ENCODE peak calls at places on chromosomes 4 and X, in nine cellular contexts. V, Q, D, T, A, K, E, S and B are unnamed samples.

GRCh38 chrX:66004928-66005831 is 34.7 kb downstream of the VSIG4 start:
- DNase-seq in V (no peak), S (no peak), Q (no peak), T (no peak), E (no peak), A (no peak), K (no peak), D (no peak), B (no peak)

GRCh38 chr4:38322709-38323108 is 341.3 kb upstream of the KLF3 start:
- DNase-seq in D (no peak), V (no peak), S (no peak), Q (no peak), A (no peak), T (peak), K (no peak), E (no peak), B (no peak)

GRCh38 chr4:89171176-89171575 is 59.8 kb downstream of the TIGD2 start:
- DNase-seq in E (no peak), Q (no peak), V (no peak), A (no peak), T (no peak), S (no peak), K (no peak), D (no peak), B (no peak)

GRCh38 chr4:105765690-105766407 is 57.3 kb downstream of the GSTCD start:
- DNase-seq in E (peak), T (peak), D (no peak), V (no peak), S (no peak), Q (no peak), K (no peak), A (no peak), B (no peak)

GRCh38 chr4:81032174-81032551 is 1.7 kb downstream of the BMP3 start:
- DNase-seq in Q (no peak), A (no peak), K (no peak), E (no peak), D (no peak), T (no peak), S (no peak), V (no peak), B (no peak)

GRCh38 chr4:139184129-139184528 is 7.1 kb upstream of the ELF2 start:
- DNase-seq in T (no peak), Q (no peak), D (no peak), S (no peak), E (no peak), A (no peak), K (no peak), V (no peak), B (no peak)

GRCh38 chr4:5784960-5785611 is 74.1 kb downstream of the EVC start:
- DNase-seq in A (peak), S (no peak), D (no peak), E (no peak), K (no peak), V (no peak), Q (no peak), T (no peak), B (peak)

GRCh38 chr4:104425948-104426347 is 68.7 kb downstream of the CXXC4 start:
- DNase-seq in D (no peak), A (no peak), Q (no peak), E (no peak), S (no peak), V (no peak), K (no peak), T (no peak), B (no peak)

GRCh38 chrX:49276671-49277519 is 7.3 kb downstream of the PPP1R3F start:
- DNase-seq in Q (peak), A (peak), E (no peak), K (no peak), S (no peak), V (no peak), D (no peak), T (no peak), B (no peak)

GRCh38 chr4:87054900-87055299 is 120.1 kb downstream of the AFF1 start:
- DNase-seq in T (no peak), A (no peak), S (no peak), Q (no peak), K (peak), D (no peak), E (no peak), V (no peak), B (no peak)

GRCh38 chrX:140141444-140142029 is 176.2 kb upstream of the CXorf66 start:
- DNase-seq in K (no peak), D (peak), E (peak), A (no peak), T (peak), V (peak), S (no peak), Q (peak), B (no peak)

GRCh38 chr4:162232349-162232748 is 68.5 kb upstream of the FSTL5 start:
- DNase-seq in A (no peak), S (no peak), Q (no peak), V (no peak), D (no peak), T (no peak), E (no peak), K (no peak), B (no peak)

GRCh38 chr4:152500308-152500707 is 35.6 kb downstream of the FBXW7 start:
- DNase-seq in S (no peak), K (no peak), D (no peak), T (no peak), V (no peak), Q (no peak), E (no peak), A (no peak), B (no peak)

GRCh38 chr4:94356444-94356843 is 13.8 kb upstream of the HPGDS start:
- DNase-seq in A (no peak), K (no peak), T (no peak), E (no peak), S (no peak), V (no peak), D (no peak), Q (no peak), B (no peak)

GRCh38 chrX:122579036-122579435 is 605.0 kb upstream of the GRIA3 start:
- DNase-seq in V (no peak), D (no peak), T (no peak), E (no peak), Q (no peak), K (no peak), S (no peak), A (no peak), B (no peak)

GRCh38 chr4:12827966-12828365 is 656.2 kb downstream of the RAB28 start:
- DNase-seq in D (no peak), T (no peak), Q (no peak), K (no peak), E (no peak), S (no peak), V (no peak), A (no peak), B (no peak)

GRCh38 chr4:138055890-138056289 is 186.3 kb downstream of the SLC7A11 start:
- DNase-seq in A (no peak), E (no peak), D (no peak), K (no peak), Q (no peak), S (no peak), T (no peak), V (no peak), B (no peak)

GRCh38 chr4:71907782-71908181 is 123.9 kb upstream of the GC start:
- DNase-seq in S (no peak), A (no peak), T (no peak), Q (no peak), V (peak), E (no peak), K (no peak), D (no peak), B (no peak)

GRCh38 chr4:147157860-147158701 is 212.4 kb upstream of the TTC29 start:
- DNase-seq in T (no peak), Q (peak), V (peak), A (no peak), E (peak), S (peak), K (no peak), D (peak), B (no peak)

GRCh38 chr4:7367894-7368293 is 66.8 kb downstream of the PSAPL1 start:
- DNase-seq in Q (no peak), V (no peak), S (no peak), T (no peak), D (no peak), E (no peak), A (peak), K (no peak), B (no peak)

GRCh38 chr4:151165205-151166000 is 66.0 kb downstream of the RPS3A start:
- DNase-seq in E (no peak), Q (no peak), V (no peak), T (no peak), D (no peak), S (no peak), K (no peak), A (no peak), B (no peak)

GRCh38 chrX:39205467-39205866 is 404.2 kb downstream of the MID1IP1 start:
- DNase-seq in A (no peak), E (no peak), S (no peak), D (no peak), Q (no peak), T (no peak), K (no peak), V (no peak), B (no peak)

GRCh38 chr4:118712872-118713271 is 27.7 kb downstream of the METTL14 start:
- DNase-seq in D (no peak), V (no peak), Q (no peak), E (no peak), S (no peak), K (no peak), T (no peak), A (no peak), B (no peak)

GRCh38 chr4:168264903-168265302 is 53.6 kb downstream of the DDX60 start:
- DNase-seq in K (no peak), V (no peak), E (no peak), T (no peak), A (no peak), D (no peak), S (no peak), Q (no peak), B (no peak)

GRCh38 chrX:3191186-3191585 is 149.9 kb downstream of the ARSF start:
- DNase-seq in D (no peak), T (no peak), S (no peak), Q (no peak), A (no peak), V (no peak), E (no peak), K (no peak), B (no peak)

GRCh38 chrX:133956570-133957340 is 28.6 kb downstream of the GPC3 start:
- DNase-seq in A (no peak), S (no peak), D (no peak), V (no peak), K (no peak), E (no peak), Q (no peak), T (no peak), B (no peak)

GRCh38 chr4:145988628-145989027 is 50.0 kb upstream of the ZNF827 start:
- DNase-seq in Q (no peak), K (no peak), S (no peak), A (no peak), V (no peak), E (no peak), D (no peak), T (no peak), B (no peak)

GRCh38 chrX:12013220-12013619 is 125.1 kb upstream of the FRMPD4 start:
- DNase-seq in V (no peak), A (no peak), S (no peak), Q (no peak), E (no peak), T (no peak), D (no peak), K (no peak), B (no peak)

GRCh38 chr4:80134936-80135701 is 62.1 kb upstream of the ANTXR2 start:
- DNase-seq in E (no peak), K (no peak), V (no peak), T (no peak), Q (no peak), D (no peak), A (no peak), S (no peak), B (no peak)

GRCh38 chr4:82555279-82555678 is 6.5 kb downstream of the TMEM150C start:
- DNase-seq in Q (no peak), T (no peak), K (no peak), V (no peak), E (no peak), D (peak), S (no peak), A (no peak), B (no peak)

DNA sequence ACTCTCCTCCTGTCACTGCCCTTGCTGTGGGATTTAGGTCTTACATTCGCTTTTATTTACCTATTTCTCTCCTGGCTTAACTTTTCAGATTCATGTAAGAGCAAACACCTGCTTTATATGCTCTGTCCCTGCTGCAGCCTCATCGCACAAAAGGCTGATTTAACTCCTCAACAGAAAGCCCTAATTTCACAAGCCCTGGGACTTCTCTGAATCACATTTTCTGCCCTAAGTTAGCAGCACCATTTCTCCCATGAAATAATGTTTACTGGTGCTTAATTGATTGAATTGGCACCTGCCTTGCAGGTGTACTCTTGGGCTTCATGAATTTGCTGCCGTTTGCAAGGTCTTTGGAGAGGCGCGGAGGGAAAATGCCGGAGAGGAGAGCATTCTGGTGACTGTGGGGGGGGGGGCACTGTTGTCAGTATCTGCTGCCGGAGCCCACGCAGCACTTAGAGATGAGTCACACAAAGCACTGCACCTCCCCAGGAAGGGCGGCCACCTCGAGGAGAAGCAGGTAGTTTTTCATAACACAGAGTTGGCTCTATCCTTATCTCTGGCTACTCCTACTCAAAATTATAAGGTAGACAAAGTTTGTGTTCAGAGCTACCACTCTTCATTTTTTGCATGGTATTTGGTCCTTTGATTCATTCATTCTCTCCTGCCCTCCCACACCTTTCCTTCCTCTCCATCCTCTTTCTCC is 76.4 kb upstream of the SCOC start:
- DNase-seq in D (no peak), E (no peak), K (no peak), T (peak), V (no peak), A (no peak), Q (no peak), S (no peak), B (no peak)
- TF ChIP-seq EP300 in D (no peak), E (no peak), K (no peak), T (no peak), V (no peak), A (no peak), Q (no peak), S (no peak), B (no peak)

GRCh38 chrX:153905481-153906095 is 1.1 kb downstream of the AVPR2 start:
- DNase-seq in D (peak), T (no peak), Q (no peak), V (no peak), E (no peak), A (no peak), S (peak), K (no peak), B (no peak)
- TF ChIP-seq POLR2AphosphoS5 in D (no peak), T (no peak), Q (no peak), V (no peak), E (no peak), A (no peak), S (no peak), K (no peak), B (no peak)

GRCh38 chrX:150036641-150037040 is 98.3 kb upstream of the EOLA2 start:
- DNase-seq in V (no peak), T (no peak), D (no peak), A (no peak), S (no peak), Q (no peak), K (no peak), E (no peak), B (no peak)

GRCh38 chrX:150034788-150035187 is 96.5 kb upstream of the EOLA2 start:
- DNase-seq in T (no peak), D (no peak), S (no peak), E (no peak), Q (no peak), V (no peak), K (no peak), A (no peak), B (no peak)

GRCh38 chrX:150037041-150037440 is 98.8 kb upstream of the EOLA2 start:
- DNase-seq in T (no peak), V (no peak), E (peak), D (no peak), Q (no peak), S (no peak), K (no peak), A (no peak), B (no peak)

GRCh38 chrX:150035531-150035930 is 97.2 kb upstream of the EOLA2 start:
- DNase-seq in S (no peak), D (no peak), A (no peak), K (no peak), T (no peak), V (no peak), Q (no peak), E (no peak), B (no peak)

GRCh38 chrX:150036181-150036580 is 97.9 kb upstream of the EOLA2 start:
- DNase-seq in S (no peak), Q (no peak), V (peak), K (no peak), E (peak), T (no peak), A (no peak), D (peak), B (no peak)
- TF ChIP-seq EP300 in S (no peak), Q (no peak), V (no peak), K (no peak), E (no peak), T (no peak), A (no peak), D (no peak), B (no peak)

DNA sequence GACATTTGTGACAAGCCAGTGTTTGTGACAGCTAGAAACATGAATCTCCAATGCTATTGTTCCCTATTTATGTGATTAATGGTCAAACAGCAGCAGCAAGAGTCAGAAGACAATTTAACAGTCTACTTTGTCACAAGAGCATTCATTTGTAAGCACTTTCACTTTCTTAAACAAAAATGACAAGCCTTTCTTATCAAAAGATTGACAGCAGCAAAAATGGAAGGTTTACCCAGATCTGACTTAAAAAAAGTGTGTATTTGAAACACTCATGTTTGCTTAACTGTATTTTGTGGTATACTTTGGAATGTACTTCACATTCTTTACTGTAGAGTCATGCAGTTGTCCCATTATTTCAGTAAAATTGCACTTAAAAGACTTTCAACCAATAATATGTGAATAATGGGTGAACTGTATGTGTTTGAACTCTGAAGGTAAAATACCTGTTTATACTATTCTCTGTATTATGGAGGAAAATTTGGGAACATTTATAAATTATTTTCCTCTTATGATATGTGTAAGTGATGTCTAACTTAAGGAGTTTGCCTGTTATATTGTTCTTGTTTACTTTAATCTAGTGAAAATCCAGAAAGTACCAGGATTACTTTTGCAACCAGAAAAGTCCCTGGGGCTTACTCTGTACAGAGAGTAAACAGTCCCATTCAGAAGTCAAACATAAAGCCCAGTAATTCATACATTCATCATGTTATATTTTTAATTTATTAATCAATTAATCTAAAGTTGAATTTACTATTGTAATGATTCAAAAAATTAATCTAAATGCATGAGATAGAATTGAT is 314.9 kb upstream of the TRAM1L1 start:
- DNase-seq in S (no peak), D (no peak), Q (no peak), V (no peak), A (no peak), E (peak), K (no peak), T (no peak), B (no peak)
- TF ChIP-seq POLR2AphosphoS5 in S (no peak), D (no peak), Q (no peak), V (no peak), A (no peak), E (no peak), K (no peak), T (no peak), B (no peak)

GRCh38 chr4:158769175-158769831 is 477 bp downstream of the FNIP2 start:
- DNase-seq in D (no peak), T (peak), K (no peak), S (peak), Q (peak), A (peak), V (peak), E (no peak), B (peak)
- TF ChIP-seq EP300 in D (no peak), T (no peak), K (no peak), S (no peak), Q (no peak), A (no peak), V (no peak), E (no peak), B (no peak)

DNA sequence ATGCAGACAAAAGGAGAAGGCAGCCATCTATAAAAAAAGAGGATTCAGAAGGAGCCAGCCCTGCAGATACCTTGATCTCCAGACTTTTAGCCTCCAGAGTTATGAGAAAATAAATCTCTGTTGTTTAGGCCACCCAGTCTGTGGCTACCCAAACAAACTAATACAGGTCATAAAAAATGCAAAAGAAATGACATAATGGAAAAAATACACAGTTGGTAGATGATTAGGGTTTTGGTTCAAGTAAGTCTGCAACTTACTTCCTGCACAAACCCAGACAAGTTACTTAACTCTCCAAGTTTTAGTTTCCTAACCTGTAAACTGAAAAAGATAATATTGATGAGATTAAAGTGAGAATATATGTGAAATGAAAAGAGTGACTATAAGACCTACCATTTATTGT is 11.3 kb downstream of the QDPR start:
- DNase-seq in A (no peak), E (no peak), D (no peak), Q (no peak), S (no peak), T (no peak), V (no peak), K (no peak), B (no peak)
- TF ChIP-seq POLR2AphosphoS5 in A (no peak), E (no peak), D (no peak), Q (no peak), S (no peak), T (no peak), V (no peak), K (no peak), B (no peak)

GRCh38 chr4:183637461-183637860 is 21.5 kb downstream of the RWDD4 start:
- DNase-seq in K (no peak), T (no peak), Q (no peak), D (no peak), A (no peak), V (no peak), E (no peak), S (no peak), B (no peak)
- TF ChIP-seq EP300 in K (no peak), T (no peak), Q (no peak), D (no peak), A (no peak), V (no peak), E (no peak), S (no peak), B (no peak)

GRCh38 chr4:55214172-55214571 is 88.8 kb upstream of the KDR start:
- DNase-seq in Q (no peak), A (no peak), S (no peak), D (peak), K (no peak), E (no peak), V (no peak), T (no peak), B (no peak)
- TF ChIP-seq POLR2AphosphoS5 in Q (no peak), A (no peak), S (no peak), D (no peak), K (no peak), E (no peak), V (no peak), T (no peak), B (no peak)

GRCh38 chrX:136421338-136421737 is 66.4 kb upstream of the BRS3 start:
- DNase-seq in K (no peak), Q (no peak), T (no peak), S (no peak), D (no peak), A (no peak), E (no peak), V (no peak), B (no peak)
- TF ChIP-seq EP300 in K (no peak), Q (no peak), T (no peak), S (no peak), D (no peak), A (no peak), E (no peak), V (no peak), B (no peak)